ENCODE peak calls at places on chromosomes 1 and 21, in five cellular contexts. One of them, this sample, is unnamed.

GRCh38 chr1:168084396-168085231 is 52.1 kb downstream of the GPR161 start:
- DNase-seq in A172: peak
- DNase-seq in RWPE2: no peak
- DNase-seq in activated T-helper 9 cell treated with anti-CD3 and anti-CD28 coated beads, Interleukin-2, amount 50 U/mL, for 16 hours: peak
- DNase-seq in NCI-H1417: peak
- DNase-seq in this sample: peak

GRCh38 chr1:171217658-171218443 is 30.4 kb upstream of the FMO1 start:
- DNase-seq in activated T-helper 9 cell treated with anti-CD3 and anti-CD28 coated beads, Interleukin-2, amount 50 U/mL, for 16 hours: no peak
- DNase-seq in A172: no peak
- DNase-seq in RWPE2: no peak
- DNase-seq in NCI-H1417: no peak
- DNase-seq in this sample: no peak

GRCh38 chr1:198047913-198048312 is 108.9 kb upstream of the NEK7 start:
- DNase-seq in NCI-H1417: no peak
- DNase-seq in RWPE2: no peak
- DNase-seq in activated T-helper 9 cell treated with anti-CD3 and anti-CD28 coated beads, Interleukin-2, amount 50 U/mL, for 16 hours: no peak
- DNase-seq in A172: no peak
- DNase-seq in this sample: no peak

GRCh38 chr1:220750126-220750525 is 2.0 kb downstream of the MTARC2 start:
- DNase-seq in RWPE2: no peak
- DNase-seq in A172: no peak
- DNase-seq in activated T-helper 9 cell treated with anti-CD3 and anti-CD28 coated beads, Interleukin-2, amount 50 U/mL, for 16 hours: no peak
- DNase-seq in NCI-H1417: no peak
- DNase-seq in this sample: no peak

GRCh38 chr1:44714944-44715571 is 15.9 kb downstream of the RNU5D-1 start:
- DNase-seq in A172: peak
- DNase-seq in NCI-H1417: peak
- DNase-seq in RWPE2: no peak
- DNase-seq in activated T-helper 9 cell treated with anti-CD3 and anti-CD28 coated beads, Interleukin-2, amount 50 U/mL, for 16 hours: peak
- DNase-seq in this sample: peak

GRCh38 chr1:163436133-163436532 is 114.4 kb downstream of the NUF2 start:
- DNase-seq in RWPE2: no peak
- DNase-seq in A172: no peak
- DNase-seq in NCI-H1417: no peak
- DNase-seq in activated T-helper 9 cell treated with anti-CD3 and anti-CD28 coated beads, Interleukin-2, amount 50 U/mL, for 16 hours: no peak
- DNase-seq in this sample: no peak

GRCh38 chr21:44805859-44806258 is 4.2 kb upstream of the UBE2G2 start:
- DNase-seq in A172: no peak
- DNase-seq in RWPE2: no peak
- DNase-seq in NCI-H1417: no peak
- DNase-seq in activated T-helper 9 cell treated with anti-CD3 and anti-CD28 coated beads, Interleukin-2, amount 50 U/mL, for 16 hours: no peak
- DNase-seq in this sample: no peak

GRCh38 chr1:32925360-32926142 is 24.4 kb upstream of the TMEM54 start:
- DNase-seq in activated T-helper 9 cell treated with anti-CD3 and anti-CD28 coated beads, Interleukin-2, amount 50 U/mL, for 16 hours: no peak
- DNase-seq in RWPE2: no peak
- DNase-seq in NCI-H1417: no peak
- DNase-seq in A172: no peak
- DNase-seq in this sample: no peak

GRCh38 chr1:157948547-157949152 is 44.8 kb upstream of the KIRREL1 start:
- DNase-seq in activated T-helper 9 cell treated with anti-CD3 and anti-CD28 coated beads, Interleukin-2, amount 50 U/mL, for 16 hours: no peak
- DNase-seq in NCI-H1417: no peak
- DNase-seq in A172: peak
- DNase-seq in RWPE2: no peak
- DNase-seq in this sample: peak

GRCh38 chr21:37984416-37984815 is 68.2 kb upstream of the KCNJ6 start:
- DNase-seq in A172: peak
- DNase-seq in RWPE2: no peak
- DNase-seq in activated T-helper 9 cell treated with anti-CD3 and anti-CD28 coated beads, Interleukin-2, amount 50 U/mL, for 16 hours: no peak
- DNase-seq in NCI-H1417: no peak
- DNase-seq in this sample: no peak

GRCh38 chr1:164912290-164912689 is 353.3 kb downstream of the PBX1 start:
- DNase-seq in NCI-H1417: peak
- DNase-seq in RWPE2: no peak
- DNase-seq in A172: no peak
- DNase-seq in activated T-helper 9 cell treated with anti-CD3 and anti-CD28 coated beads, Interleukin-2, amount 50 U/mL, for 16 hours: no peak
- DNase-seq in this sample: no peak

GRCh38 chr1:63705058-63705457 is 68.8 kb upstream of the ROR1 start:
- DNase-seq in RWPE2: no peak
- DNase-seq in NCI-H1417: no peak
- DNase-seq in activated T-helper 9 cell treated with anti-CD3 and anti-CD28 coated beads, Interleukin-2, amount 50 U/mL, for 16 hours: no peak
- DNase-seq in A172: no peak
- DNase-seq in this sample: no peak

GRCh38 chr1:101187287-101187686 is 49.5 kb upstream of the S1PR1 start:
- DNase-seq in activated T-helper 9 cell treated with anti-CD3 and anti-CD28 coated beads, Interleukin-2, amount 50 U/mL, for 16 hours: no peak
- DNase-seq in A172: no peak
- DNase-seq in RWPE2: no peak
- DNase-seq in NCI-H1417: no peak
- DNase-seq in this sample: no peak

GRCh38 chr1:233782932-233783586 is 121.4 kb upstream of the SLC35F3 start:
- DNase-seq in NCI-H1417: no peak
- DNase-seq in A172: no peak
- DNase-seq in activated T-helper 9 cell treated with anti-CD3 and anti-CD28 coated beads, Interleukin-2, amount 50 U/mL, for 16 hours: no peak
- DNase-seq in RWPE2: no peak
- DNase-seq in this sample: no peak

GRCh38 chr1:92276082-92276481 is 22.7 kb downstream of the GLMN start:
- DNase-seq in NCI-H1417: no peak
- DNase-seq in activated T-helper 9 cell treated with anti-CD3 and anti-CD28 coated beads, Interleukin-2, amount 50 U/mL, for 16 hours: no peak
- DNase-seq in A172: no peak
- DNase-seq in RWPE2: no peak
- DNase-seq in this sample: no peak

This sample was measured in iPS DF 6.9.